ENCODE peak calls at places on chromosomes 5 and 9, in eight cellular contexts. K, V, R, A, Y, P, Q and U are unnamed samples. For H3K4me1, the result is how much of the 10 kb centered on the place peaks cover.

GRCh38 chr5:37723147-37723961 is 116.5 kb downstream of the GDNF start:
- DNase-seq in K (no peak), V (no peak), R (no peak), A (no peak), Y (no peak), P (peak), Q (no peak), U (peak)

GRCh38 chr9:35070823-35071813 is 1.3 kb downstream of the VCP start:
- DNase-seq in K (no peak), V (no peak), R (no peak), A (no peak), Y (no peak), P (peak), Q (no peak), U (no peak)

GRCh38 chr5:83632874-83633273 is 87.8 kb downstream of the HAPLN1 start:
- DNase-seq in K (no peak), V (peak), R (no peak), A (no peak), Y (no peak), P (peak), Q (no peak), U (no peak)

GRCh38 chr9:92522983-92523970 is 12.5 kb downstream of the ECM2 start:
- DNase-seq in K (no peak), V (no peak), R (no peak), A (no peak), Y (no peak), P (no peak), Q (no peak), U (no peak)

GRCh38 chr5:112880219-112880964 is 19.3 kb downstream of the SRP19 start:
- DNase-seq in K (no peak), V (no peak), R (no peak), A (no peak), Y (no peak), P (no peak), Q (no peak), U (no peak)

GRCh38 chr5:20446121-20446520 is 458.1 kb upstream of the CDH18 start:
- DNase-seq in K (no peak), V (no peak), R (no peak), A (no peak), Y (no peak), P (no peak), Q (no peak), U (no peak)

GRCh38 chr5:28344803-28345433 is 1306.5 kb upstream of the CDH9 start:
- DNase-seq in K (no peak), V (no peak), R (no peak), A (no peak), Y (no peak), P (peak), Q (no peak), U (peak)

GRCh38 chr5:58410441-58410840 is 49.4 kb downstream of the PLK2 start:
- DNase-seq in K (no peak), V (peak), R (no peak), A (no peak), Y (no peak), P (peak), Q (no peak), U (no peak)

GRCh38 chr5:72178910-72179815 is 71.9 kb downstream of the MAP1B start:
- DNase-seq in K (peak), V (peak), R (peak), A (no peak), Y (peak), P (peak), Q (no peak), U (no peak)

GRCh38 chr5:6404129-6404528 is 25.8 kb upstream of the MED10 start:
- DNase-seq in K (no peak), V (no peak), R (no peak), A (no peak), Y (no peak), P (peak), Q (no peak), U (no peak)

GRCh38 chr5:146873186-146873917 is 5.2 kb downstream of the PPP2R2B start:
- DNase-seq in K (no peak), V (no peak), R (no peak), A (no peak), Y (no peak), P (peak), Q (no peak), U (no peak)

GRCh38 chr5:38796000-38796738 is 49.6 kb upstream of the OSMR start:
- DNase-seq in K (no peak), V (no peak), R (peak), A (no peak), Y (peak), P (no peak), Q (no peak), U (no peak)

GRCh38 chr9:113919422-113919821 is 43.3 kb downstream of the ZNF618 start:
- DNase-seq in K (no peak), V (no peak), R (no peak), A (no peak), Y (peak), P (no peak), Q (no peak), U (no peak)

GRCh38 chr5:150587830-150588494 is 52.5 kb upstream of the SYNPO start:
- DNase-seq in K (no peak), V (no peak), R (no peak), A (no peak), Y (no peak), P (peak), Q (no peak), U (no peak)

GRCh38 chr5:173302546-173303155 is 25.6 kb downstream of the STC2 start:
- DNase-seq in K (no peak), V (peak), R (no peak), A (no peak), Y (no peak), P (peak), Q (no peak), U (no peak)

GRCh38 chr9:76586555-76587314 is 127.8 kb downstream of the GCNT1 start:
- DNase-seq in K (no peak), V (no peak), R (no peak), A (no peak), Y (no peak), P (no peak), Q (no peak), U (no peak)

GRCh38 chr5:127373858-127374491 is 83.4 kb downstream of the MEGF10 start:
- DNase-seq in K (no peak), V (no peak), R (no peak), A (no peak), Y (no peak), P (no peak), Q (no peak), U (no peak)

GRCh38 chr5:168039485-168040005 is 251.9 kb upstream of the WWC1 start:
- DNase-seq in K (no peak), V (no peak), R (no peak), A (no peak), Y (no peak), P (no peak), Q (no peak), U (no peak)

GRCh38 chr9:13963005-13963653 is 350.8 kb downstream of the NFIB start:
- DNase-seq in K (no peak), V (no peak), R (no peak), A (no peak), Y (no peak), P (no peak), Q (no peak), U (no peak)

GRCh38 chr9:129558551-129559505 is 62.1 kb downstream of the C9orf50 start:
- DNase-seq in K (no peak), V (no peak), R (no peak), A (no peak), Y (no peak), P (no peak), Q (no peak), U (no peak)

GRCh38 chr5:180381428-180381827 is 28.3 kb upstream of the GFPT2 start:
- DNase-seq in K (no peak), V (no peak), R (no peak), A (no peak), Y (no peak), P (no peak), Q (no peak), U (no peak)

GRCh38 chr5:153480401-153480800 is 10.1 kb upstream of the GRIA1 start:
- DNase-seq in K (no peak), V (no peak), R (no peak), A (no peak), Y (no peak), P (no peak), Q (no peak), U (no peak)

GRCh38 chr9:14831661-14832060 is 78.6 kb downstream of the FREM1 start:
- DNase-seq in K (no peak), V (no peak), R (no peak), A (no peak), Y (no peak), P (no peak), Q (no peak), U (no peak)

GRCh38 chr5:142492781-142493281 is 168.0 kb upstream of the SPRY4 start:
- DNase-seq in K (no peak), V (no peak), R (no peak), A (no peak), Y (no peak), P (peak), Q (no peak), U (no peak)

GRCh38 chr5:102628449-102629175 is 126.5 kb upstream of the PAM start:
- DNase-seq in K (no peak), V (peak), R (no peak), A (no peak), Y (no peak), P (no peak), Q (no peak), U (no peak)

GRCh38 chr5:122759740-122760139 is 15.1 kb upstream of the SNX2 start:
- DNase-seq in K (no peak), V (no peak), R (no peak), A (no peak), Y (no peak), P (no peak), Q (no peak), U (no peak)

GRCh38 chr9:112308576-112308975 is 24.8 kb downstream of the PTBP3 start:
- DNase-seq in K (no peak), V (no peak), R (no peak), A (no peak), Y (no peak), P (no peak), Q (no peak), U (no peak)

GRCh38 chr5:1112596-1113331 is 901 bp upstream of the SLC12A7 start:
- DNase-seq in K (no peak), V (peak), R (no peak), A (no peak), Y (no peak), P (no peak), Q (no peak), U (no peak)

GRCh38 chr9:121353246-121353975 is 16.6 kb downstream of the STOM start:
- DNase-seq in K (no peak), V (no peak), R (no peak), A (peak), Y (no peak), P (no peak), Q (peak), U (no peak)
- H3K4me1 ChIP-seq in K (half or more), V (under half), R (under half), A (half or more), Y (under half), P (under half), Q (half or more), U (under half)

GRCh38 chr9:136363106-136363605 is 388 bp downstream of the DNLZ start:
- DNase-seq in K (peak), V (peak), R (peak), A (peak), Y (peak), P (peak), Q (peak), U (peak)
- H3K4me3 ChIP-seq in K (peak), V (peak), R (peak), A (peak), Y (peak), P (peak), Q (no peak), U (peak)

DNA sequence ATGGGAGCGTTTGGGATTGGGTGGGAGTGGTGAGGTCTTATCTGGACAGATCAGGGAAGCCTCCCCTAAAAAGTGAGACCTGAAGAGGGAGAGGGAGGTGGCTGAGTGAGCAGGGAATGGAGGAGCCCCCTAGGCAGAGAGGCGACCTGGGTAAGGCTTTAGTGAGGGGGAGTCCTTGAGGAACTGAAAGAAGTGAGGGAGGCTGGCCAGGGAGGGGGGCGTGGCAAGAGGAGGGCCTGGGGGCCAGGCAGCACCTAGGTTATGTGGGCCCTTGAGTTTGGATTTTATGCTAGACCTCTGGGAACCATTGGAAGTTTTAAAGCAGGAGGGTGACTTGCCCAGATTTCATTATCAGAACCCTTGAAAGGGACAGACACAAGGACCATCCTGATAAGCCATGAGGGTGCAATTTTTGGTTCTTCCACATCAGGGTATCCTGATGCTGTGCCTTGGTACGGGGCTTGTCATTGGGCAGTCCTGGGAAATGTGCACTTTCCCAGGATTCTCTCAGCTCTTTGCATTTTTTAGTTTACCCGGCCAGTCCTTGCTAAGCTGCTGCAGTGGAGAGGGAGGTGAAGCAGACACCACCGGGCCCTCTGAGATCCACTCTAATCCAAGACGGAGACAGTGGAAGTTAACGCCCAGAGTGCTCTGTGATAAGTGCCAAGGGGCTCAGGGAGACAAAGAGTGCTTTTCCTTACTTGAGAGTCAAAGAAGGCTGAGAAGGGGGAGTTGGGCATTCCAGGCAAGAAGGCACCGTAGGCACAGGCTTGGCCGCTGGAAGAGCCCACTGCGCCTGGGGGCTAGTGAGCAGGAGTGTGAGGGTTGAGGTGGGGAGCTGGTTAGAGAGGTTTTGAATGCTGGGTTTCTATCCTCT is 16.1 kb downstream of the GSN start:
- DNase-seq in K (peak), V (peak), R (peak), A (no peak), Y (no peak), P (no peak), Q (no peak), U (no peak)
- H3K4me1 ChIP-seq in K (half or more), V (half or more), R (half or more), A (under half), Y (under half), P (half or more), Q (under half), U (under half)

DNA sequence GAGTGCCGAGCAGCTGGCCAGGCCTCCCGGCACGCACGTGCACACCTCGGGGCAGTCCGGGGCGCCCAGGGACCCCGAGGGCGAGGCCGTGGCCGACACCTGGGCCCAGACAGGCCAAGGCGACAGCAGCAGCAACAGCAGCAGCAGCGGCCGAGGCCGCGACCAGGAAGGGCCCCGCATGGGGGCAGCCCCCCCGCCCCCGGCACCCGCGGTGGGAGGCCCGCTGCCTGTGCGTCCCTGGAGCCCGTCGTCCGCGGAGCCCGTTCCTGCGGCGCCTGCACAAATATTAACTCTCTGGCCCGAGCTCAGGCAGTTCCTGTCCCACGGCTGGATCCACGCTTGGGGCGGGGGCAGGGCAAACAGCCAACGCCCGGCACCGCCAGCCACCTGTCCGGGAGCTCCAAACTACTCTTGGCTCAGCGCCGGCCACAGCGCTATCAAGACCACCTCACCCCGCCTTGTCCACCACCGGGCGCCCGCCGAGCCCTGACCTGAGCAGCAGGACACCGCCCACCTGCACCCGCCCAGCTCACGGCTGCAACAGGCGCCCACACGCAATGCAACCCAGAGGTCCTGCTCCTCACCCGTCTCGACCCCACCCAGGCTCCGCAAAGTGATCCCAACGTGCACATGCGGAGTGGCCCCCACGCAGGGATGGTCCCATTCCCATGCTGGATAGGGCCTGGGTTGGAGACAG is at the start of gene LRRC26:
- DNase-seq in K (no peak), V (no peak), R (no peak), A (no peak), Y (peak), P (no peak), Q (no peak), U (no peak)
- H3K4me3 ChIP-seq in K (peak), V (peak), R (peak), A (no peak), Y (peak), P (peak), Q (no peak), U (peak)

GRCh38 chr9:132459661-132460060 is 49.6 kb downstream of the CFAP77 start:
- DNase-seq in K (no peak), V (no peak), R (no peak), A (no peak), Y (no peak), P (no peak), Q (no peak), U (no peak)
- H3K4me1 ChIP-seq in K (under half), V (under half), R (under half), A (under half), Y (under half), P (under half), Q (under half), U (under half)

GRCh38 chr5:174751154-174751990 is 27.0 kb downstream of the MSX2 start:
- DNase-seq in K (no peak), V (no peak), R (no peak), A (no peak), Y (no peak), P (peak), Q (no peak), U (no peak)
- H3K4me3 ChIP-seq in K (peak), V (no peak), R (peak), A (no peak), Y (peak), P (peak), Q (no peak), U (peak)

DNA sequence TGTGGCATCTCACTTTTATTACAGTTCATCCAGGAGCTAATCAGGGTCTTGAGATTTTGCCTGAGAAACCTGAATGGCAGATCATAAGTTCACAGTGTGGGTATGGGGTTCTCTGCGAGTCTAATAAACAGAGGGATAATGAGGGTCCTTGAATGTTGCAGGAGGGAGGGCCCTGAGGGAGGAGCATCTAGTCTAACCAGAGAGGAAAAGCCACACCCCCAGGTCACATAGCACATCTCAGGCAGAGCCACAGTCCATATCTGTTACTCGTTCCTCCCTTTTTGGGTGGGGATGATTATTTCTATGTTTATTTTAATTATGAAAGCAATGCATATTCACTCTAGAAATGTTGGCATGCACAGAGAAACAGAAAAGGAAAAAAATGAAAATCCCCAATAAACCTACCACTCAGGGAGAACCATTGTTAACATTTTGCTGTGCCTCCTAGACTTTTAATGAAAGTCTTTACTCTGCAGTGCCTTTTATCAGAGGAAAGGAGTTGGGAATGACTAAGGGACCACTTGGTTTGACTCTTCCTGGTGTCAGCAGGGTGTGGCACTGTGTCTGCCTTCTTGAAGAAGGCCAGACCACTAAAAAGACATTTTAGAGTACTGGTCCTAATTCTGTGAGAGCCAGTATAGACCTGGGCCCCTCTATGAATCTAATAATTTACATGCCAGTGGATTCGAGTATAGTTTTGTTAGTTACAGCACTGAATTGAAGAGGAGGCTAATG is 2.8 kb downstream of the GALNT12 start:
- DNase-seq in K (no peak), V (no peak), R (no peak), A (no peak), Y (no peak), P (no peak), Q (no peak), U (no peak)
- H3K4me1 ChIP-seq in K (under half), V (half or more), R (under half), A (under half), Y (under half), P (under half), Q (under half), U (under half)

DNA sequence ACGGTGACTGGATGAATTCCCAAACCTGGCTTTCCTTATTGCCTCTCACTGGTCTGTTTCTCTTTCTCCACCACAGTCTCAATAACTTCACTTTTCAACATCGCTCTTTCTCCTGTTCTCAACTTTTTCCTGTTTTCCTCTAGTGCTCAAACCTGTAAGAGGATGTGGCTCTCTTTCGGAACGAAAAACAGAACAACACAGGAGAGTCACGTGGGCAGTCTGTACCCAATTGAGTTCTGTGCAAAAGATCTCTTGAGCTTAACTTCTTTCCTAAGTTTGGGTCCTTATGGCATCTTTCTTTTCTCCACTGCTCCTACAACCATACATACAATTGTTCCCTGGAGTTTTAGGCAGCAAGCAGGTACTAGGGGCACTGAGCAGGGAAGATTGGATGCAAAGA is 8.9 kb downstream of the HAVCR1 start:
- DNase-seq in K (no peak), V (no peak), R (no peak), A (no peak), Y (no peak), P (no peak), Q (no peak), U (no peak)
- H3K4me3 ChIP-seq in K (no peak), V (no peak), R (no peak), A (peak), Y (no peak), P (no peak), Q (peak), U (no peak)

GRCh38 chr5:123814796-123815479 is 303.0 kb downstream of the CSNK1G3 start:
- DNase-seq in K (no peak), V (no peak), R (no peak), A (no peak), Y (no peak), P (peak), Q (no peak), U (no peak)
- H3K4me1 ChIP-seq in K (under half), V (under half), R (under half), A (under half), Y (under half), P (half or more), Q (under half), U (under half)